ENCODE peak calls at places on chromosomes 12 and 14, in five cellular contexts. J is EL, U is ureter, H is astrocyte of the spinal cord, K is breast epithelium. N is an unnamed sample.
A peak's percentile ranks its signal among the peaks of the same experiment; 100 is the strongest.

GRCh38 chr14:105910426-105910825 is 384.0 kb downstream of the TMEM121 start:
- DNase-seq in J (no peak), K (no peak), U (no peak), H (no peak), N (no peak)

GRCh38 chr12:15209782-15210181 is 11.4 kb downstream of the RERG start:
- DNase-seq in U (no peak), H (peak; percentile 80), K (no peak), J (peak; percentile 4), N (no peak)

GRCh38 chr12:106585237-106585834 is 2.5 kb downstream of the RFX4 start:
- DNase-seq in K (no peak), H (no peak), J (no peak), U (no peak), N (no peak)

GRCh38 chr12:27177716-27178115 is 66.4 kb upstream of the STK38L start:
- DNase-seq in J (peak; percentile 48), H (peak; percentile 82), U (no peak), K (no peak), N (peak; percentile 39)

GRCh38 chr12:17992002-17992656 is 97.9 kb downstream of the RERGL start:
- DNase-seq in U (no peak), K (no peak), J (peak; percentile 45), H (peak; percentile 54), N (peak; percentile 43)

GRCh38 chr12:6532051-6532926 is 2.0 kb upstream of the GAPDH start:
- DNase-seq in J (peak; percentile 99), K (no peak), H (peak; percentile 98), U (peak; percentile 76), N (peak; percentile 94)

GRCh38 chr12:3461391-3461790 is 29.6 kb upstream of the PRMT8 start:
- DNase-seq in U (no peak), J (no peak), H (peak; percentile 7), K (no peak), N (no peak)

GRCh38 chr14:24395609-24396580 is 2.9 kb upstream of the NYNRIN start:
- DNase-seq in K (no peak), H (no peak), U (no peak), J (no peak), N (no peak)

GRCh38 chr12:65668981-65669695 is 155.1 kb upstream of the HMGA2 start:
- DNase-seq in J (peak; percentile 55), K (no peak), H (peak; percentile 42), U (no peak), N (no peak)

GRCh38 chr12:105355752-105356151 is 25.3 kb downstream of the C12orf75 start:
- DNase-seq in K (no peak), J (peak; percentile 70), U (no peak), H (peak; percentile 67), N (peak; percentile 68)

GRCh38 chr14:39233680-39234326 is at the start of gene MIA2:
- DNase-seq in K (no peak), H (no peak), J (no peak), U (no peak), N (peak; percentile 53)

GRCh38 chr14:70282666-70283065 is 76.8 kb downstream of the COX16 start:
- DNase-seq in J (no peak), H (no peak), K (no peak), U (no peak), N (no peak)

GRCh38 chr12:80829767-80830166 is 108.0 kb downstream of the LIN7A start:
- DNase-seq in U (no peak), H (no peak), K (no peak), J (peak; percentile 22), N (no peak)

GRCh38 chr12:104469523-104469922 is 12.8 kb downstream of the CHST11 start:
- DNase-seq in J (no peak), K (no peak), H (no peak), U (no peak), N (no peak)

GRCh38 chr12:75892779-75893408 is 138.7 kb downstream of the PHLDA1 start:
- DNase-seq in J (peak; percentile 53), U (no peak), K (no peak), H (no peak), N (peak; percentile 39)

GRCh38 chr12:108302471-108303311 is 36.4 kb downstream of the CMKLR1 start:
- DNase-seq in J (peak; percentile 60), H (peak; percentile 80), K (peak; percentile 67), U (peak; percentile 77), N (no peak)

GRCh38 chr14:33404054-33404453 is 465.4 kb downstream of the NPAS3 start:
- DNase-seq in K (no peak), U (no peak), H (peak; percentile 86), J (peak; percentile 77), N (peak; percentile 33)

GRCh38 chr12:120098756-120099470 is 17.6 kb downstream of the RAB35 start:
- DNase-seq in K (no peak), H (no peak), U (no peak), J (no peak), N (no peak)

GRCh38 chr12:39294712-39295111 is 148.2 kb downstream of the KIF21A start:
- DNase-seq in H (no peak), K (no peak), J (no peak), U (no peak), N (no peak)

GRCh38 chr12:107318554-107318803 is 225.1 kb upstream of the CRY1 start:
- DNase-seq in U (no peak), J (no peak), K (no peak), H (no peak), N (no peak)

GRCh38 chr12:43104524-43104923 is 447.5 kb downstream of the ADAMTS20 start:
- DNase-seq in K (no peak), J (peak; percentile 58), H (peak; percentile 90), U (no peak), N (no peak)

GRCh38 chr12:43221216-43221615 is 330.8 kb downstream of the ADAMTS20 start:
- DNase-seq in J (no peak), U (no peak), K (no peak), H (no peak), N (no peak)

GRCh38 chr14:101844219-101844618 is 82.7 kb downstream of the PPP2R5C start:
- DNase-seq in H (no peak), U (no peak), K (no peak), J (no peak), N (no peak)

GRCh38 chr14:36748814-36749213 is 87.2 kb downstream of the PAX9 start:
- DNase-seq in U (no peak), J (no peak), H (no peak), K (no peak), N (no peak)

GRCh38 chr12:9646794-9647622 is 22.5 kb upstream of the CLEC2D start:
- DNase-seq in K (no peak), U (no peak), J (peak; percentile 55), H (peak; percentile 22), N (peak; percentile 12)

GRCh38 chr14:90510208-90510607 is 113.4 kb downstream of the CALM1 start:
- DNase-seq in U (no peak), H (no peak), K (peak; percentile 88), J (no peak), N (no peak)

GRCh38 chr12:52203126-52203921 is 11.5 kb upstream of the KRT80 start:
- DNase-seq in H (peak; percentile 57), K (peak; percentile 70), U (peak; percentile 68), J (peak; percentile 77), N (peak; percentile 93)

GRCh38 chr14:75518625-75519024 is 3.6 kb upstream of the BATF start:
- DNase-seq in K (no peak), U (no peak), J (no peak), H (no peak), N (no peak)

N was measured in kidney glomerular epithelial cell.